ENCODE peak calls at places on chromosomes 5 and 9, in six cellular contexts. One of them, this sample, is unnamed.

GRCh38 chr5:40033009-40033408 is 608.2 kb upstream of the DAB2 start:
- DNase-seq in BJ: no peak
- DNase-seq in MV-4-11: no peak
- DNase-seq in NCI-H2171 treated with DMSO at 0.1 percent for 48 hours: no peak
- DNase-seq in NCI-H774: no peak
- DNase-seq in stimulated activated naive CD8-positive, alpha-beta T cell treated with anti-CD3 and anti-CD28 coated beads, Interleukin-15, Interleukin-2, amounts not matched to agents 100 U/mL and 50 U/mL, for 24 hours: no peak
- DNase-seq in this sample: no peak

GRCh38 chr9:71966601-71967000 is 55.2 kb downstream of the C9orf85 start:
- DNase-seq in NCI-H2171 treated with DMSO at 0.1 percent for 48 hours: no peak
- DNase-seq in stimulated activated naive CD8-positive, alpha-beta T cell treated with anti-CD3 and anti-CD28 coated beads, Interleukin-15, Interleukin-2, amounts not matched to agents 100 U/mL and 50 U/mL, for 24 hours: no peak
- DNase-seq in MV-4-11: no peak
- DNase-seq in BJ: no peak
- DNase-seq in NCI-H774: no peak
- DNase-seq in this sample: no peak

GRCh38 chr5:142959683-142960308 is 189.6 kb downstream of the ARHGAP26 start:
- DNase-seq in NCI-H2171 treated with DMSO at 0.1 percent for 48 hours: no peak
- DNase-seq in MV-4-11: no peak
- DNase-seq in NCI-H774: no peak
- DNase-seq in BJ: no peak
- DNase-seq in stimulated activated naive CD8-positive, alpha-beta T cell treated with anti-CD3 and anti-CD28 coated beads, Interleukin-15, Interleukin-2, amounts not matched to agents 100 U/mL and 50 U/mL, for 24 hours: no peak
- DNase-seq in this sample: no peak

GRCh38 chr5:78787763-78788162 is 139.2 kb upstream of the LHFPL2 start:
- DNase-seq in NCI-H774: no peak
- DNase-seq in BJ: no peak
- DNase-seq in NCI-H2171 treated with DMSO at 0.1 percent for 48 hours: no peak
- DNase-seq in MV-4-11: peak; percentile 78
- DNase-seq in stimulated activated naive CD8-positive, alpha-beta T cell treated with anti-CD3 and anti-CD28 coated beads, Interleukin-15, Interleukin-2, amounts not matched to agents 100 U/mL and 50 U/mL, for 24 hours: no peak
- DNase-seq in this sample: no peak

GRCh38 chr5:145818604-145819003 is 16.5 kb downstream of the PRELID2 start:
- DNase-seq in BJ: no peak
- DNase-seq in MV-4-11: no peak
- DNase-seq in NCI-H774: no peak
- DNase-seq in NCI-H2171 treated with DMSO at 0.1 percent for 48 hours: no peak
- DNase-seq in stimulated activated naive CD8-positive, alpha-beta T cell treated with anti-CD3 and anti-CD28 coated beads, Interleukin-15, Interleukin-2, amounts not matched to agents 100 U/mL and 50 U/mL, for 24 hours: no peak
- DNase-seq in this sample: no peak

GRCh38 chr9:128007566-128008138 is 26.9 kb upstream of the EEIG1 start:
- DNase-seq in NCI-H774: peak; percentile 55
- DNase-seq in MV-4-11: peak; percentile 97
- DNase-seq in NCI-H2171 treated with DMSO at 0.1 percent for 48 hours: peak; percentile 32
- DNase-seq in BJ: no peak
- DNase-seq in stimulated activated naive CD8-positive, alpha-beta T cell treated with anti-CD3 and anti-CD28 coated beads, Interleukin-15, Interleukin-2, amounts not matched to agents 100 U/mL and 50 U/mL, for 24 hours: peak; percentile 87
- DNase-seq in this sample: peak; percentile 73

GRCh38 chr5:73861313-73861978 is 235.4 kb downstream of the ARHGEF28 start:
- DNase-seq in MV-4-11: peak; percentile 87
- DNase-seq in NCI-H774: no peak
- DNase-seq in NCI-H2171 treated with DMSO at 0.1 percent for 48 hours: no peak
- DNase-seq in stimulated activated naive CD8-positive, alpha-beta T cell treated with anti-CD3 and anti-CD28 coated beads, Interleukin-15, Interleukin-2, amounts not matched to agents 100 U/mL and 50 U/mL, for 24 hours: no peak
- DNase-seq in BJ: no peak
- DNase-seq in this sample: no peak

GRCh38 chr5:99025298-99026045 is 96.7 kb upstream of the CHD1 start:
- DNase-seq in NCI-H2171 treated with DMSO at 0.1 percent for 48 hours: no peak
- DNase-seq in MV-4-11: no peak
- DNase-seq in NCI-H774: no peak
- DNase-seq in BJ: no peak
- DNase-seq in stimulated activated naive CD8-positive, alpha-beta T cell treated with anti-CD3 and anti-CD28 coated beads, Interleukin-15, Interleukin-2, amounts not matched to agents 100 U/mL and 50 U/mL, for 24 hours: no peak
- DNase-seq in this sample: peak; percentile 50

GRCh38 chr5:57650360-57651069 is 167.9 kb upstream of the ACTBL2 start:
- DNase-seq in BJ: peak; percentile 7
- DNase-seq in NCI-H774: no peak
- DNase-seq in MV-4-11: peak; percentile 35
- DNase-seq in stimulated activated naive CD8-positive, alpha-beta T cell treated with anti-CD3 and anti-CD28 coated beads, Interleukin-15, Interleukin-2, amounts not matched to agents 100 U/mL and 50 U/mL, for 24 hours: peak; percentile 4
- DNase-seq in NCI-H2171 treated with DMSO at 0.1 percent for 48 hours: peak; percentile 80
- DNase-seq in this sample: peak; percentile 19

GRCh38 chr5:128304121-128304520 is 220.6 kb downstream of the SLC12A2 start:
- DNase-seq in stimulated activated naive CD8-positive, alpha-beta T cell treated with anti-CD3 and anti-CD28 coated beads, Interleukin-15, Interleukin-2, amounts not matched to agents 100 U/mL and 50 U/mL, for 24 hours: no peak
- DNase-seq in MV-4-11: no peak
- DNase-seq in BJ: no peak
- DNase-seq in NCI-H2171 treated with DMSO at 0.1 percent for 48 hours: peak; percentile 35
- DNase-seq in NCI-H774: no peak
- DNase-seq in this sample: no peak

GRCh38 chr5:132774896-132775295 is 2.1 kb downstream of the SEPTIN8 start:
- DNase-seq in stimulated activated naive CD8-positive, alpha-beta T cell treated with anti-CD3 and anti-CD28 coated beads, Interleukin-15, Interleukin-2, amounts not matched to agents 100 U/mL and 50 U/mL, for 24 hours: no peak
- DNase-seq in MV-4-11: no peak
- DNase-seq in NCI-H774: no peak
- DNase-seq in BJ: no peak
- DNase-seq in NCI-H2171 treated with DMSO at 0.1 percent for 48 hours: no peak
- DNase-seq in this sample: no peak

GRCh38 chr5:21774791-21775190 is 1078.4 kb downstream of the CDH12 start:
- DNase-seq in stimulated activated naive CD8-positive, alpha-beta T cell treated with anti-CD3 and anti-CD28 coated beads, Interleukin-15, Interleukin-2, amounts not matched to agents 100 U/mL and 50 U/mL, for 24 hours: no peak
- DNase-seq in BJ: no peak
- DNase-seq in MV-4-11: no peak
- DNase-seq in NCI-H774: no peak
- DNase-seq in NCI-H2171 treated with DMSO at 0.1 percent for 48 hours: peak; percentile 78
- DNase-seq in this sample: no peak

GRCh38 chr5:77649776-77650175 is 11.3 kb upstream of the OTP start:
- DNase-seq in NCI-H774: no peak
- DNase-seq in stimulated activated naive CD8-positive, alpha-beta T cell treated with anti-CD3 and anti-CD28 coated beads, Interleukin-15, Interleukin-2, amounts not matched to agents 100 U/mL and 50 U/mL, for 24 hours: no peak
- DNase-seq in NCI-H2171 treated with DMSO at 0.1 percent for 48 hours: no peak
- DNase-seq in MV-4-11: no peak
- DNase-seq in BJ: no peak
- DNase-seq in this sample: no peak

GRCh38 chr9:28882528-28882927 is 1309.2 kb upstream of the C9orf72 start:
- DNase-seq in stimulated activated naive CD8-positive, alpha-beta T cell treated with anti-CD3 and anti-CD28 coated beads, Interleukin-15, Interleukin-2, amounts not matched to agents 100 U/mL and 50 U/mL, for 24 hours: no peak
- DNase-seq in NCI-H2171 treated with DMSO at 0.1 percent for 48 hours: no peak
- DNase-seq in BJ: no peak
- DNase-seq in MV-4-11: no peak
- DNase-seq in NCI-H774: no peak
- DNase-seq in this sample: no peak

GRCh38 chr9:108286807-108287206 is 569.0 kb downstream of the ACTL7B start:
- DNase-seq in NCI-H774: no peak
- DNase-seq in stimulated activated naive CD8-positive, alpha-beta T cell treated with anti-CD3 and anti-CD28 coated beads, Interleukin-15, Interleukin-2, amounts not matched to agents 100 U/mL and 50 U/mL, for 24 hours: no peak
- DNase-seq in MV-4-11: no peak
- DNase-seq in NCI-H2171 treated with DMSO at 0.1 percent for 48 hours: no peak
- DNase-seq in BJ: no peak
- DNase-seq in this sample: no peak

GRCh38 chr5:150410524-150411244 is 2.0 kb downstream of the CD74 start:
- DNase-seq in BJ: no peak
- DNase-seq in stimulated activated naive CD8-positive, alpha-beta T cell treated with anti-CD3 and anti-CD28 coated beads, Interleukin-15, Interleukin-2, amounts not matched to agents 100 U/mL and 50 U/mL, for 24 hours: peak; percentile 40
- DNase-seq in NCI-H774: peak; percentile 63
- DNase-seq in NCI-H2171 treated with DMSO at 0.1 percent for 48 hours: peak; percentile 67
- DNase-seq in MV-4-11: peak; percentile 98
- DNase-seq in this sample: peak; percentile 81

GRCh38 chr5:179827684-179828083 is 7.0 kb downstream of the SQSTM1 start:
- DNase-seq in MV-4-11: peak; percentile 97
- DNase-seq in NCI-H2171 treated with DMSO at 0.1 percent for 48 hours: no peak
- DNase-seq in stimulated activated naive CD8-positive, alpha-beta T cell treated with anti-CD3 and anti-CD28 coated beads, Interleukin-15, Interleukin-2, amounts not matched to agents 100 U/mL and 50 U/mL, for 24 hours: peak; percentile 71
- DNase-seq in BJ: no peak
- DNase-seq in NCI-H774: no peak
- DNase-seq in this sample: peak; percentile 79

GRCh38 chr9:130220351-130220750 is 45.2 kb upstream of the HMCN2 start:
- DNase-seq in MV-4-11: no peak
- DNase-seq in NCI-H774: no peak
- DNase-seq in BJ: no peak
- DNase-seq in stimulated activated naive CD8-positive, alpha-beta T cell treated with anti-CD3 and anti-CD28 coated beads, Interleukin-15, Interleukin-2, amounts not matched to agents 100 U/mL and 50 U/mL, for 24 hours: no peak
- DNase-seq in NCI-H2171 treated with DMSO at 0.1 percent for 48 hours: peak; percentile 32
- DNase-seq in this sample: no peak

GRCh38 chr5:99019812-99020697 is 91.2 kb upstream of the CHD1 start:
- DNase-seq in stimulated activated naive CD8-positive, alpha-beta T cell treated with anti-CD3 and anti-CD28 coated beads, Interleukin-15, Interleukin-2, amounts not matched to agents 100 U/mL and 50 U/mL, for 24 hours: no peak
- DNase-seq in NCI-H2171 treated with DMSO at 0.1 percent for 48 hours: no peak
- DNase-seq in NCI-H774: peak; percentile 50
- DNase-seq in BJ: peak; percentile 88
- DNase-seq in MV-4-11: peak; percentile 82
- DNase-seq in this sample: no peak

GRCh38 chr5:135825373-135826220 is 8.9 kb upstream of the SLC25A48 start:
- DNase-seq in MV-4-11: no peak
- DNase-seq in BJ: no peak
- DNase-seq in NCI-H2171 treated with DMSO at 0.1 percent for 48 hours: no peak
- DNase-seq in NCI-H774: no peak
- DNase-seq in stimulated activated naive CD8-positive, alpha-beta T cell treated with anti-CD3 and anti-CD28 coated beads, Interleukin-15, Interleukin-2, amounts not matched to agents 100 U/mL and 50 U/mL, for 24 hours: no peak
- DNase-seq in this sample: no peak

GRCh38 chr9:113619156-113619861 is 155.8 kb downstream of the RGS3 start:
- DNase-seq in NCI-H2171 treated with DMSO at 0.1 percent for 48 hours: no peak
- DNase-seq in BJ: no peak
- DNase-seq in NCI-H774: no peak
- DNase-seq in stimulated activated naive CD8-positive, alpha-beta T cell treated with anti-CD3 and anti-CD28 coated beads, Interleukin-15, Interleukin-2, amounts not matched to agents 100 U/mL and 50 U/mL, for 24 hours: no peak
- DNase-seq in MV-4-11: no peak
- DNase-seq in this sample: no peak

GRCh38 chr5:162248107-162248713 is 180.6 kb downstream of the GABRG2 start:
- DNase-seq in MV-4-11: no peak
- DNase-seq in NCI-H774: no peak
- DNase-seq in BJ: no peak
- DNase-seq in NCI-H2171 treated with DMSO at 0.1 percent for 48 hours: no peak
- DNase-seq in stimulated activated naive CD8-positive, alpha-beta T cell treated with anti-CD3 and anti-CD28 coated beads, Interleukin-15, Interleukin-2, amounts not matched to agents 100 U/mL and 50 U/mL, for 24 hours: no peak
- DNase-seq in this sample: no peak

GRCh38 chr9:98251554-98251953 is 3.9 kb downstream of the TBC1D2 start:
- DNase-seq in stimulated activated naive CD8-positive, alpha-beta T cell treated with anti-CD3 and anti-CD28 coated beads, Interleukin-15, Interleukin-2, amounts not matched to agents 100 U/mL and 50 U/mL, for 24 hours: no peak
- DNase-seq in NCI-H2171 treated with DMSO at 0.1 percent for 48 hours: no peak
- DNase-seq in BJ: no peak
- DNase-seq in NCI-H774: no peak
- DNase-seq in MV-4-11: no peak
- DNase-seq in this sample: no peak

GRCh38 chr9:36423196-36423595 is 23.1 kb upstream of the RNF38 start:
- DNase-seq in BJ: no peak
- DNase-seq in MV-4-11: no peak
- DNase-seq in stimulated activated naive CD8-positive, alpha-beta T cell treated with anti-CD3 and anti-CD28 coated beads, Interleukin-15, Interleukin-2, amounts not matched to agents 100 U/mL and 50 U/mL, for 24 hours: no peak
- DNase-seq in NCI-H2171 treated with DMSO at 0.1 percent for 48 hours: no peak
- DNase-seq in NCI-H774: no peak
- DNase-seq in this sample: no peak

GRCh38 chr9:131633491-131634031 is 88.2 kb downstream of the PRRT1B start:
- DNase-seq in NCI-H774: no peak
- DNase-seq in MV-4-11: no peak
- DNase-seq in stimulated activated naive CD8-positive, alpha-beta T cell treated with anti-CD3 and anti-CD28 coated beads, Interleukin-15, Interleukin-2, amounts not matched to agents 100 U/mL and 50 U/mL, for 24 hours: no peak
- DNase-seq in BJ: no peak
- DNase-seq in NCI-H2171 treated with DMSO at 0.1 percent for 48 hours: peak; percentile 75
- DNase-seq in this sample: no peak

This sample was measured in transverse colon.